ENCODE peak calls at places on chromosome 16, in four cellular contexts. Y is tibial nerve; R is activated CD4-positive, alpha-beta T cell treated with anti-CD3 and anti-CD28 coated beads for 24 hours; H is A549. X is an unnamed sample.

GRCh38 chr16:69865701-69866100 is 85.4 kb upstream of the CLEC18A start:
- DNase-seq in Y (no peak), R (no peak), H (no peak), X (no peak)

GRCh38 chr16:31429314-31429713 is 1.2 kb upstream of the COX6A2 start:
- DNase-seq in R (no peak), H (no peak), Y (no peak), X (no peak)

GRCh38 chr16:60681014-60681413 is 1355.2 kb downstream of the CDH8 start:
- DNase-seq in R (no peak), H (no peak), Y (no peak), X (no peak)

GRCh38 chr16:7910116-7910515 is 577.5 kb downstream of the RBFOX1 start:
- DNase-seq in Y (no peak), H (no peak), R (no peak), X (no peak)

GRCh38 chr16:66434619-66435430 is 7.7 kb downstream of the BEAN1 start:
- DNase-seq in R (no peak), Y (no peak), H (no peak), X (no peak)

GRCh38 chr16:3023415-3023668 is 400 bp downstream of the HCFC1R1 start:
- DNase-seq in R (no peak), Y (no peak), H (peak), X (no peak)

GRCh38 chr16:89845417-89845816 is 17.1 kb downstream of the SPIRE2 start:
- DNase-seq in H (no peak), Y (no peak), R (no peak), X (no peak)

GRCh38 chr16:66266436-66267286 is 99.8 kb upstream of the CDH5 start:
- DNase-seq in H (no peak), Y (peak), R (no peak), X (peak)

GRCh38 chr16:15832241-15832640 is 24.6 kb downstream of the MYH11 start:
- DNase-seq in R (no peak), H (no peak), Y (no peak), X (no peak)

GRCh38 chr16:78993342-78993741 is 607.2 kb downstream of the MAF start:
- DNase-seq in Y (no peak), H (no peak), R (no peak), X (no peak)

GRCh38 chr16:81869326-81869725 is 90.2 kb downstream of the PLCG2 start:
- DNase-seq in H (no peak), R (no peak), Y (no peak), X (no peak)

GRCh38 chr16:58205276-58206036 is 7.5 kb upstream of the CSNK2A2 start:
- DNase-seq in Y (no peak), H (no peak), R (no peak), X (no peak)

GRCh38 chr16:3029499-3030127 is 5.8 kb downstream of the THOC6 start:
- DNase-seq in Y (no peak), R (no peak), H (no peak), X (no peak)

GRCh38 chr16:74724820-74725549 is 24.3 kb upstream of the MLKL start:
- DNase-seq in Y (no peak), H (no peak), R (no peak), X (no peak)

GRCh38 chr16:4389051-4389955 is 17.7 kb downstream of the VASN start:
- DNase-seq in Y (no peak), R (no peak), H (no peak), X (no peak)

GRCh38 chr16:28320741-28321140 is 28.4 kb downstream of the SBK1 start:
- DNase-seq in H (no peak), Y (no peak), R (no peak), X (no peak)

GRCh38 chr16:79612207-79612606 is 11.7 kb upstream of the MAF start:
- DNase-seq in H (peak), Y (no peak), R (no peak), X (no peak)

GRCh38 chr16:69013991-69014390 is 91.5 kb upstream of the HAS3 start:
- DNase-seq in Y (no peak), R (no peak), H (no peak), X (no peak)

GRCh38 chr16:88345031-88345942 is 37.5 kb upstream of the ZNF469 start:
- DNase-seq in H (no peak), R (no peak), Y (no peak), X (no peak)

X was measured in brain pericyte.